ENCODE peak calls at places on chromosomes 4 and X, in ten cellular contexts. R is H9, W is choroid plexus epithelial cell, H is Calu3, S is AG09309, I is nephron progenitor cell, T is GM10248, B is osteocyte, M is tibial nerve, N is psoas muscle. K is an unnamed sample.

GRCh38 chrX:38717871-38718270 is 83.4 kb upstream of the MID1IP1 start:
- DNase-seq in S (no peak), R (peak), M (no peak), I (no peak), T (peak), B (no peak), H (peak), N (no peak), W (peak), K (peak)

GRCh38 chrX:121010218-121010617 is 24.7 kb upstream of the CT47A1 start:
- DNase-seq in S (no peak), N (no peak), T (no peak), H (peak), M (no peak), I (no peak), B (no peak), R (no peak), W (peak), K (no peak)

GRCh38 chrX:46125139-46125538 is 420.1 kb downstream of the ZNF674 start:
- DNase-seq in H (no peak), T (no peak), B (no peak), N (no peak), S (no peak), W (peak), I (no peak), R (no peak), M (no peak), K (no peak)

GRCh38 chr4:133095591-133095990 is 53.5 kb upstream of the PCDH10 start:
- DNase-seq in B (no peak), N (no peak), M (no peak), I (no peak), H (no peak), T (no peak), S (no peak), R (no peak), W (no peak), K (no peak)

GRCh38 chrX:13906103-13906502 is 89.2 kb upstream of the GPM6B start:
- DNase-seq in M (no peak), B (no peak), I (no peak), H (no peak), N (no peak), S (no peak), T (no peak), R (no peak), W (no peak), K (no peak)

GRCh38 chr4:48968814-48969213 is 17.3 kb upstream of the CWH43 start:
- DNase-seq in W (peak), B (no peak), S (peak), M (no peak), I (no peak), R (no peak), N (no peak), H (no peak), T (no peak), K (no peak)

GRCh38 chrX:24790166-24790565 is 96.4 kb downstream of the POLA1 start:
- DNase-seq in B (no peak), I (no peak), T (no peak), S (no peak), M (no peak), R (no peak), W (peak), N (no peak), H (no peak), K (no peak)

GRCh38 chrX:13051529-13052172 is 7.2 kb upstream of the FAM9C start:
- DNase-seq in I (no peak), R (no peak), W (no peak), S (no peak), M (no peak), N (no peak), H (no peak), B (no peak), T (peak), K (peak)

GRCh38 chrX:12978205-12979010 is 3.5 kb downstream of the TMSB4X start:
- DNase-seq in R (peak), N (peak), I (peak), T (no peak), M (peak), S (no peak), W (peak), B (no peak), H (peak), K (no peak)

GRCh38 chr4:25513814-25514213 is 136.8 kb downstream of the ANAPC4 start:
- DNase-seq in I (no peak), R (no peak), N (no peak), W (no peak), M (no peak), T (no peak), S (no peak), B (no peak), H (no peak), K (no peak)

GRCh38 chr4:181952478-181952877 is 290.7 kb upstream of the TENM3 start:
- DNase-seq in R (no peak), T (no peak), N (no peak), S (peak), B (no peak), M (no peak), I (no peak), H (peak), W (peak), K (no peak)

GRCh38 chr4:71487324-71487677 is 148.5 kb downstream of the SLC4A4 start:
- DNase-seq in H (no peak), T (no peak), W (no peak), R (no peak), I (peak), S (no peak), N (no peak), B (no peak), M (no peak), K (no peak)

GRCh38 chr4:156606444-156607197 is 365.0 kb downstream of the PDGFC start:
- DNase-seq in T (no peak), H (no peak), M (no peak), R (no peak), W (peak), N (no peak), B (no peak), I (no peak), S (no peak), K (no peak)

GRCh38 chr4:661856-662761 is 12.0 kb downstream of the ATP5ME start:
- DNase-seq in T (no peak), B (no peak), R (peak), I (no peak), N (peak), S (no peak), H (no peak), W (no peak), M (no peak), K (no peak)

GRCh38 chrX:153055827-153056748 is at the start of gene PNMA3:
- DNase-seq in I (peak), N (peak), T (no peak), W (no peak), S (no peak), H (no peak), M (no peak), R (peak), B (no peak), K (no peak)

GRCh38 chrX:129629837-129630236 is 24.9 kb downstream of the APLN start:
- DNase-seq in I (no peak), S (no peak), H (no peak), N (no peak), M (no peak), R (no peak), B (no peak), W (no peak), T (no peak), K (no peak)
- TF ChIP-seq CTCF in I (no peak), S (no peak), H (no peak), N (no peak), M (no peak), R (no peak), B (no peak), W (no peak), T (no peak), K (no peak)

DNA sequence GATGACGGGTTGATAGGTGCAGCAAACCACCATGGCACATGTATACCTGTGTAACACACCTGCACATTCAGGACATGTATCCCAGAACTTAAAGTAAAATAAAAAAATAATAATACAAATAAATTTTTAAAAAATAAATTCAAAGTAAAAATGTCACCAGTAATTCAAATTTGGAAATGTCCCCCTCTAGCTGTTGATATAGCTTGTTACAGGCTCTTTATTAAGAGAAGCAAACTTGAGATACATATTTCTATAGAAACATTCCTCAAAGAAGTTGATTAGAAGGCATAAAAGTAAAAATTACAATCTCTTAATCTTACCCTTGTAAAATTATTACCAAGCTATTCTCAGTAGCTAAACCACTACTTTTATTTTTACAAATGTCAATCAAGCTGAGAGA is 1397.0 kb downstream of the FAM133A start:
- DNase-seq in N (no peak), H (no peak), M (no peak), R (no peak), W (peak), I (no peak), S (no peak), B (no peak), T (no peak), K (no peak)
- TF ChIP-seq CTCF in N (no peak), H (no peak), M (no peak), R (peak), W (peak), I (peak), S (peak), B (peak), T (no peak), K (no peak)

GRCh38 chr4:73308286-73308685 is 49.7 kb upstream of the ANKRD17 start:
- DNase-seq in B (no peak), S (no peak), R (no peak), W (peak), H (no peak), M (no peak), T (peak), I (no peak), N (no peak), K (peak)
- TF ChIP-seq CTCF in B (peak), S (peak), R (peak), W (peak), H (no peak), M (no peak), T (peak), I (no peak), N (no peak), K (no peak)

GRCh38 chrX:88135735-88136134 is 611.3 kb upstream of the CPXCR1 start:
- DNase-seq in R (no peak), W (peak), M (no peak), H (no peak), S (no peak), N (no peak), B (no peak), T (no peak), I (no peak), K (no peak)
- TF ChIP-seq CTCF in R (peak), W (no peak), M (no peak), H (no peak), S (no peak), N (peak), B (peak), T (peak), I (peak), K (no peak)

GRCh38 chrX:141467442-141467841 is 117.1 kb downstream of the SPANXA1 start:
- DNase-seq in M (no peak), I (no peak), H (no peak), W (peak), N (no peak), S (no peak), T (no peak), R (no peak), B (no peak), K (no peak)
- TF ChIP-seq CTCF in M (no peak), I (peak), H (no peak), W (peak), N (no peak), S (no peak), T (no peak), R (peak), B (peak), K (no peak)